ENCODE peak calls at places on chromosomes 5 and 9, in nine cellular contexts. G is substantia nigra; M is cerebellar cortex; A is left lung; U is renal cortical epithelial cell; D is OCI-M1; E is stimulated activated CD4-positive, alpha-beta T cell treated with anti-CD3 and anti-CD28 coated beads, Interleukin-1b, Interleukin-23, amount 100 ng/mL, for 4 hours; F is PC-3; B is mesothelial cell of epicardium. J is an unnamed sample.

GRCh38 chr5:99004960-99005359 is 76.2 kb upstream of the CHD1 start:
- DNase-seq in G (no peak), M (no peak), A (no peak), U (no peak), D (peak), E (no peak), F (no peak), B (no peak), J (no peak)

GRCh38 chr9:134134949-134135342 is 936 bp upstream of the WDR5 start:
- DNase-seq in G (no peak), M (peak), A (no peak), U (no peak), D (peak), E (no peak), F (peak), B (no peak), J (no peak)

GRCh38 chr5:116476903-116477537 is 97.6 kb downstream of the SEMA6A start:
- DNase-seq in G (no peak), M (no peak), A (no peak), U (no peak), D (no peak), E (no peak), F (peak), B (no peak), J (no peak)

GRCh38 chr5:79774171-79774854 is 84.7 kb downstream of the CMYA5 start:
- DNase-seq in G (no peak), M (peak), A (no peak), U (peak), D (peak), E (no peak), F (peak), B (no peak), J (no peak)

GRCh38 chr9:130974697-130975096 is 34.3 kb upstream of the LAMC3 start:
- DNase-seq in G (no peak), M (no peak), A (no peak), U (no peak), D (no peak), E (no peak), F (no peak), B (no peak), J (no peak)

GRCh38 chr5:154756203-154756870 is 1.2 kb downstream of the LARP1 start:
- DNase-seq in G (peak), M (no peak), A (peak), U (no peak), D (peak), E (peak), F (no peak), B (no peak), J (peak)

GRCh38 chr5:109409061-109409843 is 522 bp downstream of the PJA2 start:
- DNase-seq in G (peak), M (peak), A (peak), U (peak), D (peak), E (peak), F (peak), B (peak), J (peak)

GRCh38 chr5:176529824-176530195 is 7.4 kb downstream of the RNF44 start:
- DNase-seq in G (no peak), M (no peak), A (no peak), U (no peak), D (no peak), E (no peak), F (no peak), B (no peak), J (peak)

GRCh38 chr5:146005264-146005663 is 68.9 kb downstream of the SH3RF2 start:
- DNase-seq in G (no peak), M (no peak), A (no peak), U (no peak), D (no peak), E (no peak), F (no peak), B (no peak), J (no peak)

GRCh38 chr5:155883966-155884555 is 442.9 kb upstream of the SGCD start:
- DNase-seq in G (no peak), M (no peak), A (no peak), U (no peak), D (no peak), E (no peak), F (no peak), B (no peak), J (no peak)

GRCh38 chr5:159533197-159533596 is 202.9 kb upstream of the IL12B start:
- DNase-seq in G (no peak), M (no peak), A (no peak), U (peak), D (no peak), E (no peak), F (peak), B (no peak), J (no peak)

GRCh38 chr5:140249536-140249935 is 53.4 kb downstream of the PFDN1 start:
- DNase-seq in G (no peak), M (no peak), A (no peak), U (no peak), D (no peak), E (no peak), F (no peak), B (no peak), J (no peak)

GRCh38 chr5:73497537-73498056 is 645 bp upstream of the BTF3 start:
- DNase-seq in G (no peak), M (peak), A (no peak), U (no peak), D (peak), E (no peak), F (no peak), B (no peak), J (no peak)

GRCh38 chr5:150412319-150413175 is at the start of gene CD74:
- DNase-seq in G (peak), M (peak), A (peak), U (peak), D (peak), E (peak), F (peak), B (peak), J (peak)

GRCh38 chr5:72046106-72046505 is 61.2 kb upstream of the MAP1B start:
- DNase-seq in G (no peak), M (no peak), A (no peak), U (no peak), D (no peak), E (no peak), F (no peak), B (no peak), J (no peak)

GRCh38 chr5:5719292-5719691 is 296.8 kb downstream of the ICE1 start:
- DNase-seq in G (no peak), M (no peak), A (peak), U (no peak), D (no peak), E (no peak), F (no peak), B (no peak), J (no peak)

J was measured in pancreas.